ENCODE peak calls at places on chromosomes 5 and 9, in four cellular contexts. J is kidney epithelial cell, O is activated B cell treated with CpG ODN at 0.5 μM for 24 hours, X is mammary epithelial cell. N is an unnamed sample.
A peak's percentile ranks its signal among the peaks of the same experiment; 100 is the strongest.

GRCh38 chr9:14314929-14315753 is 1.2 kb upstream of the NFIB start:
- DNase-seq in X (peak; percentile 85), O (no peak), J (no peak), N (peak; percentile 98)

GRCh38 chr5:94021246-94021645 is 279.8 kb upstream of the POU5F2 start:
- DNase-seq in J (peak; percentile 71), X (peak; percentile 63), O (no peak), N (no peak)

GRCh38 chr9:35972093-35972492 is 14.1 kb upstream of the OR2S2 start:
- DNase-seq in X (no peak), J (no peak), O (no peak), N (no peak)

GRCh38 chr9:93899609-93900435 is 55.3 kb downstream of the BARX1 start:
- DNase-seq in O (peak; percentile 14), X (no peak), J (no peak), N (peak; percentile 56)

GRCh38 chr9:124399999-124400940 is 15.0 kb downstream of the PSMB7 start:
- DNase-seq in O (no peak), J (no peak), X (no peak), N (no peak)

GRCh38 chr9:27528278-27528885 is 1.2 kb downstream of the MOB3B start:
- DNase-seq in J (no peak), O (peak; percentile 69), X (peak; percentile 91), N (peak; percentile 94)

GRCh38 chr9:70406446-70406862 is 8.0 kb downstream of the KLF9 start:
- DNase-seq in J (no peak), X (no peak), O (no peak), N (peak; percentile 67)

GRCh38 chr5:14444988-14445387 is 136.6 kb upstream of the OTULINL start:
- DNase-seq in J (no peak), O (no peak), X (peak; percentile 36), N (no peak)

GRCh38 chr9:107484117-107484723 is 5.3 kb downstream of the KLF4 start:
- DNase-seq in O (no peak), X (peak; percentile 60), J (no peak), N (no peak)

GRCh38 chr9:99181621-99182020 is 40.1 kb downstream of the ALG2 start:
- DNase-seq in O (peak; percentile 47), J (peak; percentile 44), X (no peak), N (no peak)

GRCh38 chr5:53335115-53335514 is 145.3 kb upstream of the FST start:
- DNase-seq in X (peak; percentile 50), O (no peak), J (no peak), N (no peak)
- TF ChIP-seq CTCF in X (peak; percentile 19), O (no peak), J (peak; percentile 24), N (no peak)

DNA sequence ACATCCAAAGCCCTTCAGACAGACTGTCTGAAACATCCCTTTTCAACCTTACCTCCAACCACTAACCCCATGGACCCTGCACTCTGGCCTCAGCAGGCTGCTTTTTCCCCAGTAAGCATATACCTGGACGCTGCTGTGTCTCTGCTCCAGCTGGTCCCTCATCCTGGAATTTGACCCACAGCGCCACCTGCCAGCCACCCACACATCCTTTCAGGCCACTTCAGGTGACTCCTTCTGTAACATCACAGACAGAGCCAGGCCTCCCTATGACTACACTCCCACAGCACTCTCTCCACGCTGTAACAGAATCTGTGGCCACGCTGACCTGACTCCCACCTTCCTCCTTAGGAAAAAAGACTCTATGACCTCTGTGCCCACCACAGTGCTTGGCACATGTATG is 3.4 kb downstream of the MGAT1 start:
- DNase-seq in X (no peak), J (no peak), O (no peak), N (peak; percentile 54)
- TF ChIP-seq CTCF in X (peak; percentile 36), J (peak; percentile 44), O (no peak), N (no peak)

DNA sequence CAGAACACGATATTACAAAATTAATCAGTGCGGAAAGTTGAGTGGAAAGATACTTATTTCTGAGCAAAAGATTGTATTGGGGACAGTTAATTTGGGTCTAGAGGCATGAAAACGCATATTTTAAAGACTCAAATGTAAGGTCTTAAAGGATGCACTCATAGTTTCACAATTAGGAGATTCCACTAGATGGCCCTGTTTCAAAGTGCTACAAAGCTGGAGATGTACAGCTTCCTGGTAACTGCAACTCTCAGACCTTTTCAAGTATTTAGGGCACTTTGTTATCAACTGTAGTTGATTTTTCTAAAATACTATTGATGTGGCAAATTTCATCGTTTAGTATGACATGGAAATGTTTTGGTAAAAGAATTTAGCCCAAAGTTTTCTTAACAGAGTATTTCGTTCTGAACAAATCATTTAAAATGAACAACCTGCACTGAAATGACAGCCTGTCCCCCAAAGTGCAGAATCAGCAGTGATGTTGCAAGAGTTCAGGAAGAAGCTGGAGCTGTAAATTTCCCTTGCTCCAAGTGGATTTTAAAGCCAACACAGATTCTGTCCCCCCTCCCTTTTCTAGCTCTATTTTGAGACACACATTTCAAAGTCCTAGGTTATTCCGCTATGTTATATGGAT is 16.2 kb upstream of the NDUFB6 start:
- DNase-seq in X (peak; percentile 35), O (no peak), J (peak; percentile 14), N (no peak)
- TF ChIP-seq CTCF in X (peak; percentile 59), O (no peak), J (peak; percentile 47), N (no peak)

GRCh38 chr5:15510816-15511215 is 10.8 kb downstream of the FBXL7 start:
- DNase-seq in O (no peak), J (no peak), X (peak; percentile 0), N (no peak)

GRCh38 chr5:15516486-15516885 is 16.5 kb downstream of the FBXL7 start:
- DNase-seq in J (no peak), X (no peak), O (no peak), N (no peak)

GRCh38 chr5:15518786-15519185 is 18.8 kb downstream of the FBXL7 start:
- DNase-seq in X (no peak), J (no peak), O (no peak), N (no peak)

GRCh38 chr5:15513379-15513778 is 13.4 kb downstream of the FBXL7 start:
- DNase-seq in X (no peak), O (no peak), J (no peak), N (no peak)

DNA sequence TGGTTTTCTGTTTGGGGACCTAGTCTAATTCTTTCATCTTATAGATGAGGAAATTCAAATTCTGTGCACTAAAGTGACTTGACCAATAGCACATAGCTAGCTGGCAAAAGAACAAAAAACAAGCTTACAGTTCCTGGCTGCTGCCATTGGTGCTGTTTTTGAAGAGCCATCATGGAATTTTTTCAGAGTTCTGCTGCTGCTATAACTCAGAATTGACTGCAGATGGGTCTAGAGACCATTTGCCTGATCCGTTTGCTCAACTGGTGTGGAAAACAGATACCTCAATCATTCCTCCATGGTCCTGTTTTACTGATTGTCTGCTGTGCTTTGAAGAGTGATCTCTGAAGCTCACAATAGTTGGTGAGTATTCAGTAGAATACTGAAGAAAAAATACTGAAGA is 15.2 kb downstream of the FBXL7 start:
- DNase-seq in O (no peak), J (no peak), X (no peak), N (no peak)
- TF ChIP-seq CTCF in O (no peak), J (no peak), X (no peak), N (no peak)

N was measured in sigmoid colon.